ENCODE peak calls at places on chromosomes 13 and 19, in six cellular contexts. G is psoas muscle, H is pancreas, U is GM23338, R is uterus, Z is fibroblast of lung. F is an unnamed sample.

GRCh38 chr13:109154146-109154545 is 524.7 kb downstream of the MYO16 start:
- DNase-seq in G (no peak), H (no peak), U (no peak), R (no peak), Z (peak; percentile 45), F (peak; percentile 63)

GRCh38 chr19:54262066-54262465 is 5.0 kb upstream of the LILRB5 start:
- DNase-seq in G (no peak), H (peak; percentile 14), U (no peak), R (no peak), Z (no peak), F (no peak)

GRCh38 chr19:17340302-17340870 is 3.0 kb downstream of the GTPBP3 start:
- DNase-seq in G (peak; percentile 61), H (no peak), U (peak; percentile 93), R (no peak), Z (no peak), F (no peak)

GRCh38 chr19:42088471-42089190 is 12.7 kb downstream of the ZNF574 start:
- DNase-seq in G (no peak), H (no peak), U (no peak), R (no peak), Z (peak; percentile 83), F (no peak)

GRCh38 chr13:33112745-33113144 is 96.5 kb downstream of the KL start:
- DNase-seq in G (no peak), H (no peak), U (no peak), R (no peak), Z (no peak), F (no peak)

GRCh38 chr13:43686557-43686956 is 100.2 kb downstream of the ENOX1 start:
- DNase-seq in G (peak; percentile 44), H (peak; percentile 24), U (no peak), R (peak; percentile 64), Z (peak; percentile 80), F (peak; percentile 3)

GRCh38 chr13:32695602-32696250 is 109.5 kb downstream of the PDS5B start:
- DNase-seq in G (no peak), H (no peak), U (no peak), R (no peak), Z (peak; percentile 15), F (no peak)

GRCh38 chr19:9786342-9786741 is 17.8 kb upstream of the ZNF846 start:
- DNase-seq in G (no peak), H (no peak), U (peak; percentile 24), R (no peak), Z (no peak), F (no peak)

GRCh38 chr19:46955114-46955812 is 64.4 kb upstream of the NPAS1 start:
- DNase-seq in G (no peak), H (no peak), U (no peak), R (no peak), Z (peak; percentile 69), F (no peak)

GRCh38 chr19:54077334-54077733 is 3.8 kb downstream of the TARM1 start:
- DNase-seq in G (no peak), H (no peak), U (no peak), R (no peak), Z (no peak), F (no peak)

GRCh38 chr13:69291292-69291906 is 816.2 kb upstream of the ATXN8OS start:
- DNase-seq in G (no peak), H (no peak), U (peak; percentile 19), R (no peak), Z (no peak), F (no peak)

GRCh38 chr13:84683448-84683847 is 801.2 kb upstream of the SLITRK1 start:
- DNase-seq in G (no peak), H (no peak), U (no peak), R (no peak), Z (no peak), F (no peak)

GRCh38 chr13:51997641-51998330 is 13.5 kb downstream of the ATP7B start:
- DNase-seq in G (no peak), H (peak; percentile 32), U (peak; percentile 63), R (no peak), Z (no peak), F (no peak)

GRCh38 chr13:111893071-111893606 is 173.8 kb upstream of the SOX1 start:
- DNase-seq in G (no peak), H (peak; percentile 4), U (peak; percentile 84), R (no peak), Z (no peak), F (no peak)

GRCh38 chr13:76825415-76825814 is 60.8 kb downstream of the KCTD12 start:
- DNase-seq in G (no peak), H (no peak), U (no peak), R (no peak), Z (peak; percentile 30), F (no peak)

GRCh38 chr13:44506719-44507118 is 69.4 kb downstream of the TSC22D1 start:
- DNase-seq in G (no peak), H (no peak), U (no peak), R (no peak), Z (no peak), F (no peak)

GRCh38 chr13:113454936-113455335 is 1.6 kb upstream of the ADPRHL1 start:
- DNase-seq in G (no peak), H (no peak), U (no peak), R (no peak), Z (no peak), F (no peak)

GRCh38 chr13:62014299-62014698 is 598.6 kb upstream of the PCDH20 start:
- DNase-seq in G (no peak), H (no peak), U (peak; percentile 38), R (no peak), Z (peak; percentile 2), F (no peak)

GRCh38 chr13:86383151-86383550 is 583.9 kb upstream of the SLITRK6 start:
- DNase-seq in G (no peak), H (no peak), U (no peak), R (no peak), Z (no peak), F (no peak)

GRCh38 chr19:19900124-19900523 is 622 bp upstream of the ZNF93 start:
- DNase-seq in G (no peak), H (no peak), U (peak; percentile 33), R (no peak), Z (peak; percentile 91), F (no peak)

GRCh38 chr13:28357846-28358496 is 137.0 kb downstream of the FLT1 start:
- DNase-seq in G (no peak), H (no peak), U (no peak), R (no peak), Z (no peak), F (no peak)

GRCh38 chr13:27952931-27953670 is 16.0 kb downstream of the CDX2 start:
- DNase-seq in G (no peak), H (peak; percentile 84), U (no peak), R (no peak), Z (no peak), F (no peak)

GRCh38 chr19:44051654-44052402 is at the start of gene ZNF223:
- DNase-seq in G (peak; percentile 94), H (peak; percentile 98), U (peak; percentile 99), R (peak; percentile 94), Z (peak; percentile 93), F (peak; percentile 96)

GRCh38 chr19:51552608-51552995 is 18.5 kb upstream of the ZNF175 start:
- DNase-seq in G (no peak), H (no peak), U (no peak), R (no peak), Z (no peak), F (no peak)

GRCh38 chr13:76715621-76716020 is 170.6 kb downstream of the KCTD12 start:
- DNase-seq in G (no peak), H (no peak), U (peak; percentile 24), R (no peak), Z (no peak), F (no peak)

GRCh38 chr19:4297901-4298771 is 4.1 kb downstream of the TMIGD2 start:
- DNase-seq in G (no peak), H (no peak), U (peak; percentile 61), R (no peak), Z (peak; percentile 31), F (no peak)
- H3K4me1 ChIP-seq in G (no peaks in the 10 kb centered on the region), H (no peaks in the 10 kb centered on the region), U (no peaks in the 10 kb centered on the region), R (no peaks in the 10 kb centered on the region), Z (no peaks in the 10 kb centered on the region), F (no peaks in the 10 kb centered on the region)

GRCh38 chr19:37306383-37306963 is 64.4 kb upstream of the ZNF527 start:
- DNase-seq in G (no peak), H (no peak), U (no peak), R (no peak), Z (no peak), F (no peak)

GRCh38 chr19:37304884-37305255 is 66.0 kb upstream of the ZNF527 start:
- DNase-seq in G (no peak), H (no peak), U (no peak), R (no peak), Z (no peak), F (no peak)

GRCh38 chr19:37303591-37304171 is 67.2 kb upstream of the ZNF527 start:
- DNase-seq in G (no peak), H (no peak), U (no peak), R (no peak), Z (no peak), F (no peak)

GRCh38 chr19:37309834-37310575 is 60.9 kb upstream of the ZNF527 start:
- DNase-seq in G (no peak), H (no peak), U (peak; percentile 64), R (no peak), Z (no peak), F (no peak)

DNA sequence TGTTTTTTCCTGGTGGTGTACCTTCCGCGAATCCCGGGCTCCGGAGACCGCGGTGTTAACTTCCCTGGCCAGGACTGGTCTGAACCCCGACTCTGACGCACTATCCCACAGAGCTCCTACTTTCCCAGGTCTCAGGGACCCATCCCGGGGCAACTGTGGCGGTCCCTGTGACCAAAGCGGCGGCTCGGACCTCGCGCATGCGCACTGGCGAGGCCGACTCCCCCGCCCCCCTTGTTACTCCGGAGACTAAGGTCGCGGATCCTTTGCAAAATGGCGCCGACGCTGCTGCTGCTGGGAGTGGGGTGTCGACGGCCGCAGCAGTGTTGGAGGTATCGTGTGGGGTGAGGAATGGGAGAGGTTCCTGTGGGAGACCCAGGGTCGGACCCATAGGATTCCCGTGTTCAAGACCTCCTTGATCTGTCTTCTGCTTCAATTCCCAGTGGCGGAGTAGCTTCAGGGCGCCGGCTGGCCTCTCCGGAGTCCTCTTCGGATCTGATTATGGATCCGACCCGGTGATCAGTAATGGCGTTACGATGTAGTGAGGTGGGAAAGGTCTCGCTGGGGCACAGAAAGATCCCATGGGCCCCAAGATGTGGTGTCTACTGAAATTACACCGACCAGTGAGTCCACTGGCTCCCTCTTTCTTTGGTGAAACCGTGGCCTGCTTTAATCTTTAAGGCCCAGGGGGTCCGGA is 66.6 kb upstream of the ZNF527 start:
- DNase-seq in G (peak; percentile 49), H (no peak), U (no peak), R (peak; percentile 45), Z (no peak), F (peak; percentile 64)
- H3K4me3 ChIP-seq in G (peak overlapping the region; percentile 56), H (no peak overlapping the region), U (no peak overlapping the region), R (peak overlapping the region; percentile 29), Z (no peak overlapping the region), F (peak overlapping the region; percentile 27)

GRCh38 chr19:18658366-18658855 is 21.6 kb downstream of the KLHL26 start:
- DNase-seq in G (no peak), H (no peak), U (no peak), R (no peak), Z (no peak), F (no peak)
- H3K4me1 ChIP-seq in G (peaks cover 34% of the 10 kb centered on the region), H (no peaks in the 10 kb centered on the region), U (no peaks in the 10 kb centered on the region), R (peaks cover 27% of the 10 kb centered on the region), Z (peaks cover 38% of the 10 kb centered on the region), F (no peaks in the 10 kb centered on the region)

GRCh38 chr13:66660013-66660804 is 569.9 kb downstream of the PCDH9 start:
- DNase-seq in G (no peak), H (no peak), U (no peak), R (no peak), Z (peak; percentile 80), F (no peak)
- H3K4me3 ChIP-seq in G (peak overlapping the region; percentile 34), H (no peak overlapping the region), U (no peak overlapping the region), R (no peak overlapping the region), Z (no peak overlapping the region), F (no peak overlapping the region)

F was measured in thyroid gland.